ENCODE peak calls at places on chromosomes 13 and 19, in four cellular contexts. One of them, this sample, is unnamed. For H3K9me3, the result is how much of the 10 kb centered on the place peaks cover.

GRCh38 chr13:73467103-73467502 is 408.3 kb downstream of the KLF5 start:
- DNase-seq in IMR-90: peak
- DNase-seq in uterus: no peak
- DNase-seq in ovary: no peak
- DNase-seq in this sample: no peak

GRCh38 chr13:46179576-46180368 is 2.2 kb downstream of the LCP1 start:
- DNase-seq in uterus: no peak
- DNase-seq in ovary: no peak
- DNase-seq in IMR-90: no peak
- DNase-seq in this sample: no peak

GRCh38 chr19:8423821-8424223 is 10.7 kb downstream of the MARCHF2 start:
- DNase-seq in ovary: peak
- DNase-seq in uterus: peak
- DNase-seq in IMR-90: peak
- DNase-seq in this sample: peak

GRCh38 chr19:13215572-13216380 is 65.6 kb downstream of the IER2 start:
- DNase-seq in uterus: no peak
- DNase-seq in ovary: no peak
- DNase-seq in IMR-90: no peak
- DNase-seq in this sample: no peak

GRCh38 chr13:40657961-40658360 is 8.5 kb downstream of the FOXO1 start:
- DNase-seq in IMR-90: no peak
- DNase-seq in uterus: no peak
- DNase-seq in ovary: no peak
- DNase-seq in this sample: no peak

GRCh38 chr19:47693903-47694302 is 19.3 kb upstream of the EHD2 start:
- DNase-seq in ovary: no peak
- DNase-seq in IMR-90: no peak
- DNase-seq in uterus: no peak
- DNase-seq in this sample: no peak

GRCh38 chr19:10543059-10543419 is 665 bp upstream of the ATG4D start:
- DNase-seq in uterus: no peak
- DNase-seq in ovary: no peak
- DNase-seq in IMR-90: no peak
- DNase-seq in this sample: no peak

GRCh38 chr13:112129557-112129956 is 62.6 kb downstream of the SOX1 start:
- DNase-seq in uterus: no peak
- DNase-seq in IMR-90: no peak
- DNase-seq in ovary: no peak
- DNase-seq in this sample: no peak

GRCh38 chr19:14441041-14441938 is 8.2 kb downstream of the PKN1 start:
- DNase-seq in IMR-90: no peak
- DNase-seq in ovary: no peak
- DNase-seq in uterus: no peak
- DNase-seq in this sample: no peak

GRCh38 chr19:16316506-16316882 is 8.1 kb upstream of the KLF2 start:
- DNase-seq in ovary: no peak
- DNase-seq in uterus: no peak
- DNase-seq in IMR-90: no peak
- DNase-seq in this sample: no peak

GRCh38 chr19:29495091-29495490 is 30.7 kb upstream of the VSTM2B start:
- DNase-seq in uterus: no peak
- DNase-seq in ovary: no peak
- DNase-seq in IMR-90: no peak
- DNase-seq in this sample: peak

GRCh38 chr13:79533781-79534400 is 52.9 kb downstream of the NDFIP2 start:
- DNase-seq in ovary: no peak
- DNase-seq in uterus: no peak
- DNase-seq in IMR-90: peak
- DNase-seq in this sample: no peak

GRCh38 chr19:57613941-57614743 is at the start of gene ZNF134:
- DNase-seq in uterus: peak
- DNase-seq in IMR-90: peak
- DNase-seq in ovary: peak
- DNase-seq in this sample: peak
- TF ChIP-seq CTCF in uterus: peak
- TF ChIP-seq CTCF in IMR-90: peak
- TF ChIP-seq CTCF in ovary: no peak
- TF ChIP-seq CTCF in this sample: no peak

GRCh38 chr19:23049256-23049655 is 46.3 kb upstream of the ZNF728 start:
- DNase-seq in uterus: no peak
- DNase-seq in ovary: no peak
- DNase-seq in IMR-90: no peak
- DNase-seq in this sample: no peak

GRCh38 chr19:23054456-23054855 is 51.5 kb upstream of the ZNF728 start:
- DNase-seq in uterus: no peak
- DNase-seq in ovary: no peak
- DNase-seq in IMR-90: no peak
- DNase-seq in this sample: no peak

GRCh38 chr19:23055501-23055900 is 52.5 kb upstream of the ZNF728 start:
- DNase-seq in ovary: no peak
- DNase-seq in uterus: no peak
- DNase-seq in IMR-90: no peak
- DNase-seq in this sample: no peak

GRCh38 chr19:23055946-23056345 is 53.0 kb upstream of the ZNF728 start:
- DNase-seq in ovary: no peak
- DNase-seq in IMR-90: no peak
- DNase-seq in uterus: no peak
- DNase-seq in this sample: no peak

DNA sequence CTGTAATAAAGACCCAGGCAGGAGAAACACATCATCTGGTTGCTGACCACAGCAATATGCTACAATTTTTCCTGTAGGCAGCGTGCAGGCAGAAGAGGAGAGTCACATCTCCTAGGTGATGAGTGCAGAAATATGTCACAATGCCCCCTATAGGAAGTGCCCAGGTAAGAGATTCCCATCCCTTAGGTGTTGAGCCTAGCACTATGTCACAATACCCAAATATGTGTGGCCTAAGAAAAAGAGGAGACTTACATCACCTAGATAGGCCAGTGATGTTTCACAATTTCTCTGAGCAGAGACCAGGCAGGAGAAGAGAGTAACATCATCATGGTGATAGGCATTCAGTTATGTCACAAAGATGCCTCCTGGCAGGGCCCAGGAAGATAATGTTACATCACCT is 49.4 kb upstream of the ZNF728 start:
- DNase-seq in IMR-90: no peak
- DNase-seq in uterus: no peak
- DNase-seq in ovary: no peak
- DNase-seq in this sample: no peak
- H3K9me3 ChIP-seq in IMR-90: under half
- H3K9me3 ChIP-seq in uterus: under half
- H3K9me3 ChIP-seq in ovary: under half
- H3K9me3 ChIP-seq in this sample: under half

DNA sequence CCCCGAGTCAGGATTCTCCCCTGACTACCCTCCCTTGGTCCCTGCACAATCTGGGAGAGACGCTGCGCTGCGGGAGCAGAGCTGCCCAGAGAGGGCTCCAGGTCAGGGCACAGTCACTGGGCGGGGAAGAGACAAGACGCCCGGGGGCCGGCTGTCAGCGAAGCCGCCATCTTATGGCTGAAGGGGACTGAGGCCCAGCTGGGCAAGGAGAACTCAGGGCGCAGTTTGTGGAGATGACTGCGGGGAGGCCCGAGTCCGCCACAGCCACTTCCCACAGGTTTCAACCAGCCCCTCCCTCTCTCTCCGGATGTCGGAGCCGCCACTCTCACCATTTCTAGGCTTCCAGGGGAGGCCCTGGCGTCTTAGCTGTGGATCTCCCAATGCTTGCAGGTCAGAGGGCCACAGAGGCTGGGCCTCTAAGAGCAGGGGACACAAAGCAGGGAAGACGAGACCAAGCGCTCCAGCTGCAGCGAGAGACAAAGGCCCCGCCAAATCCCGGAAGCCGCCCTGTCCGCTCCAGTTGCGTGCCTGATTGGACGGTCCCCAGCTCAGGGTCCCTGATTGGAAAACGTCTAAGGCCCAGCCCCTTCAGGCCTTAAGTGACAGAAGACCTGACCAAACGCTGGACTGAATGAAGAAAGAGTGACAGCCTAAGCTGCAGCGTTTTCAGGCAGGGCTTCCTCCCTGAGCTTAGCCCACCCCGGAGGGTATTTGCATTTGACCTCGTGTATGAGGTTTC is at the start of gene ZNF724:
- DNase-seq in ovary: peak
- DNase-seq in uterus: peak
- DNase-seq in IMR-90: peak
- DNase-seq in this sample: peak
- TF ChIP-seq POLR2A in ovary: no peak
- TF ChIP-seq POLR2A in uterus: no peak
- TF ChIP-seq POLR2A in IMR-90: no peak
- TF ChIP-seq POLR2A in this sample: no peak

GRCh38 chr13:48475230-48475629 is 57.6 kb downstream of the RCBTB2 start:
- DNase-seq in IMR-90: no peak
- DNase-seq in uterus: no peak
- DNase-seq in ovary: no peak
- DNase-seq in this sample: no peak
- TF ChIP-seq CTCF in IMR-90: no peak
- TF ChIP-seq CTCF in uterus: no peak
- TF ChIP-seq CTCF in ovary: no peak
- TF ChIP-seq CTCF in this sample: no peak

GRCh38 chr19:57552432-57552831 is 7.2 kb downstream of the ZNF550 start:
- DNase-seq in ovary: no peak
- DNase-seq in IMR-90: no peak
- DNase-seq in uterus: no peak
- DNase-seq in this sample: no peak
- H3K9me3 ChIP-seq in ovary: under half
- H3K9me3 ChIP-seq in IMR-90: half or more
- H3K9me3 ChIP-seq in uterus: half or more
- H3K9me3 ChIP-seq in this sample: under half

GRCh38 chr19:35908977-35909683 is 1.0 kb upstream of the TYROBP start:
- DNase-seq in ovary: no peak
- DNase-seq in uterus: no peak
- DNase-seq in IMR-90: no peak
- DNase-seq in this sample: peak
- TF ChIP-seq POLR2A in ovary: no peak
- TF ChIP-seq POLR2A in uterus: no peak
- TF ChIP-seq POLR2A in IMR-90: no peak
- TF ChIP-seq POLR2A in this sample: no peak

DNA sequence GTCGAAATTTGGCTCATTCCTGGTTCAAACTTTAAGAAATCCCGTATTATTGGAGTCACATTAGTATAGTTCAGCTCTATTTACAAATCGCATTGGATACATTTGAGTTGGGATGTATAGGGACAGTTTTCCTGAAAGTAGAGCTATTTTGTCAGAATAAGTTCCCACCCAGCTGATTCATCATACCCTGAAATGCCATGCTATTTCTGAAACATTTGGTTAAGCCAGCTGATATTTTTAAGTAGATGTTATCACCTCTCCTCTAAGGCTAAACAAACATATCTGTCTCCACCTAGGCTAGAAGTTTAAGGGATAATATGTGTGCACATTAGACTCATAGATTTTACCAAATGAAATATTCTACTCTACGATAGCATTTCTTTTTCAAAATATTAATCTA is 226.2 kb upstream of the ARGLU1 start:
- DNase-seq in ovary: no peak
- DNase-seq in IMR-90: no peak
- DNase-seq in uterus: no peak
- DNase-seq in this sample: no peak
- TF ChIP-seq CTCF in ovary: no peak
- TF ChIP-seq CTCF in IMR-90: no peak
- TF ChIP-seq CTCF in uterus: no peak
- TF ChIP-seq CTCF in this sample: no peak

GRCh38 chr19:34588846-34589245 is 88.1 kb downstream of the SCGB2B2 start:
- DNase-seq in ovary: no peak
- DNase-seq in IMR-90: no peak
- DNase-seq in uterus: no peak
- DNase-seq in this sample: no peak

GRCh38 chr19:34590228-34590627 is 86.7 kb downstream of the SCGB2B2 start:
- DNase-seq in uterus: no peak
- DNase-seq in ovary: no peak
- DNase-seq in IMR-90: no peak
- DNase-seq in this sample: no peak

GRCh38 chr19:34595683-34596082 is 81.3 kb downstream of the SCGB2B2 start:
- DNase-seq in IMR-90: no peak
- DNase-seq in uterus: no peak
- DNase-seq in ovary: no peak
- DNase-seq in this sample: no peak

GRCh38 chr19:34588249-34588648 is 88.7 kb downstream of the SCGB2B2 start:
- DNase-seq in IMR-90: no peak
- DNase-seq in uterus: no peak
- DNase-seq in ovary: no peak
- DNase-seq in this sample: no peak

DNA sequence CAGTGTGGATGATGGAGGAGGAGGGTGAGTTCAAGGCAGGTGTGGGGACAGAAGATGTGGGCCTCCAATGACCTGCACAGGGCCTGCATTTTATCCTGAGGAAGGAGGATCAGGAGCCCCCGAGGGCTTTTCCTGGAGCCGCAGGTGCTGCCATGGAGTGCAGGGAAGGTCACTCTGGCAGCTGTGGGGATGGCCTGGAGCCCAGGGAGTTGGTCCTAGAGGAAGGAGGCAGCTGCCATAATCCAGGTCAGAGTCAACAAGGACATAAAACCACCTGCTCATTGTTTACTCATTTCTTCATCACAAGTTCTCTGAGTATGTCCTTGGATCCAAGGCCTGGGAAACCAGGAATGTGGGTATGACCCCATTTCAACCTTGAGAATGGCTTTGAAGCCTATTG is 87.2 kb downstream of the SCGB2B2 start:
- DNase-seq in ovary: no peak
- DNase-seq in IMR-90: no peak
- DNase-seq in uterus: no peak
- DNase-seq in this sample: no peak
- H3K9me3 ChIP-seq in ovary: under half
- H3K9me3 ChIP-seq in IMR-90: under half
- H3K9me3 ChIP-seq in uterus: under half
- H3K9me3 ChIP-seq in this sample: under half

GRCh38 chr19:19776206-19777008 is 43.5 kb upstream of the ZNF14 start:
- DNase-seq in IMR-90: peak
- DNase-seq in uterus: peak
- DNase-seq in ovary: peak
- DNase-seq in this sample: peak
- TF ChIP-seq POLR2A in IMR-90: no peak
- TF ChIP-seq POLR2A in uterus: peak
- TF ChIP-seq POLR2A in ovary: peak
- TF ChIP-seq POLR2A in this sample: no peak

This sample was measured in sigmoid colon.